ENCODE peak calls at places on chromosome 17, in seven cellular contexts. V, J, M, E, W, U and H are unnamed samples.

GRCh38 chr17:81869221-81870154 is 1.6 kb downstream of the ARHGDIA start:
- DNase-seq in U (peak; percentile 68), J (peak; percentile 52), W (peak; percentile 33), M (no peak), V (no peak), E (peak; percentile 27), H (no peak)

GRCh38 chr17:9419932-9420453 is 155.6 kb downstream of the STX8 start:
- DNase-seq in E (no peak), W (no peak), J (no peak), V (no peak), U (no peak), M (no peak), H (no peak)

GRCh38 chr17:39668141-39668924 is at the start of gene PNMT:
- DNase-seq in V (peak; percentile 60), U (peak; percentile 92), W (peak; percentile 42), M (peak; percentile 79), J (peak; percentile 87), E (peak; percentile 42), H (no peak)

GRCh38 chr17:4155980-4156620 is 13.1 kb downstream of the CYB5D2 start:
- DNase-seq in J (no peak), V (no peak), E (no peak), W (no peak), M (no peak), U (no peak), H (no peak)

GRCh38 chr17:44847581-44847980 is at the start of gene HIGD1B:
- DNase-seq in M (peak; percentile 50), J (peak; percentile 70), V (no peak), E (no peak), U (no peak), W (no peak), H (no peak)

GRCh38 chr17:50675627-50676026 is 32.1 kb downstream of the ANKRD40 start:
- DNase-seq in V (no peak), J (no peak), E (no peak), U (no peak), M (no peak), W (no peak), H (no peak)

GRCh38 chr17:71726320-71726719 is 394.5 kb upstream of the SOX9 start:
- DNase-seq in V (no peak), M (no peak), W (no peak), E (no peak), U (no peak), J (no peak), H (no peak)

GRCh38 chr17:42463976-42464400 is 5.3 kb downstream of the ATP6V0A1 start:
- DNase-seq in J (no peak), M (no peak), E (no peak), W (no peak), V (no peak), U (no peak), H (no peak)

GRCh38 chr17:44878627-44879221 is 20.5 kb downstream of the EFTUD2 start:
- DNase-seq in E (peak; percentile 38), W (peak; percentile 59), J (no peak), V (no peak), U (peak; percentile 52), M (no peak), H (no peak)

GRCh38 chr17:49739662-49740271 is 24.2 kb downstream of the FAM117A start:
- DNase-seq in U (no peak), W (no peak), V (peak; percentile 77), E (peak; percentile 31), J (peak; percentile 89), M (peak; percentile 84), H (no peak)

GRCh38 chr17:14792751-14793150 is 472.4 kb downstream of the PMP22 start:
- DNase-seq in E (peak; percentile 67), W (peak; percentile 65), V (peak; percentile 66), U (no peak), M (no peak), J (no peak), H (peak; percentile 62)

GRCh38 chr17:44865231-44865660 is 17.6 kb downstream of the HIGD1B start:
- DNase-seq in V (peak; percentile 32), W (peak; percentile 84), M (peak; percentile 50), J (peak; percentile 64), U (peak; percentile 87), E (peak; percentile 73), H (peak; percentile 46)

GRCh38 chr17:1590031-1590746 is 27.6 kb upstream of the PITPNA start:
- DNase-seq in V (no peak), W (peak; percentile 90), M (peak; percentile 74), E (peak; percentile 84), J (peak; percentile 86), U (no peak), H (no peak)

GRCh38 chr17:70205386-70205785 is 36.1 kb downstream of the KCNJ2 start:
- DNase-seq in E (no peak), M (no peak), U (no peak), J (no peak), V (no peak), W (no peak), H (no peak)

GRCh38 chr17:59840908-59841666 is 51.7 kb downstream of the TUBD1 start:
- DNase-seq in J (no peak), E (peak; percentile 51), U (no peak), V (no peak), M (no peak), W (peak; percentile 68), H (no peak)

GRCh38 chr17:4854181-4854681 is 21.1 kb downstream of the MINK1 start:
- DNase-seq in U (no peak), E (peak; percentile 19), J (no peak), W (peak; percentile 24), M (no peak), V (peak; percentile 85), H (no peak)

GRCh38 chr17:2909164-2909852 is 113.1 kb downstream of the RAP1GAP2 start:
- DNase-seq in W (no peak), V (no peak), M (no peak), E (no peak), U (no peak), J (no peak), H (no peak)

DNA sequence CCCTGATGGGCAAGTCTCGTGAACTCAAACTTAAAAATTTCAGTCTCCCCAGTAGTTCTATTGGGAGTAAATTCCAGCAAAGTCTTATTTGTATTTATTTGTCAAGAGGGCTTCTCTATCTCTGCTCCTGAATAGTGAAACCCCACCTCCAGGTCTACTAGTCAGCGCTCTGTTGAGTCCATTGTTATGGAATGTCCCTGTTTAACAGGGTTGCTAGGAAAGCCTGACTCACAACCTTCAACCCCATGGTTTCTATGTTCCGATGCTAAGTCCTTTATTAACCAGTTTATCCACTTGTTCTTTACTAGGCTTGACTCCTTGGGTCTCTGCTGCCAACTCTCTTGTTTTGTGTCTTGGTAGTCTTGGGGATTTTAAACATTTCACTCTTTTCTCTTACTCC is 250.7 kb upstream of the MYOCD start:
- DNase-seq in J (no peak), U (no peak), E (peak; percentile 85), M (no peak), W (peak; percentile 10), V (no peak), H (no peak)
- H3K4me3 ChIP-seq in J (no peak overlapping the region), U (no peak overlapping the region), E (no peak overlapping the region), M (no peak overlapping the region), W (no peak overlapping the region), V (no peak overlapping the region), H (no peak overlapping the region)

DNA sequence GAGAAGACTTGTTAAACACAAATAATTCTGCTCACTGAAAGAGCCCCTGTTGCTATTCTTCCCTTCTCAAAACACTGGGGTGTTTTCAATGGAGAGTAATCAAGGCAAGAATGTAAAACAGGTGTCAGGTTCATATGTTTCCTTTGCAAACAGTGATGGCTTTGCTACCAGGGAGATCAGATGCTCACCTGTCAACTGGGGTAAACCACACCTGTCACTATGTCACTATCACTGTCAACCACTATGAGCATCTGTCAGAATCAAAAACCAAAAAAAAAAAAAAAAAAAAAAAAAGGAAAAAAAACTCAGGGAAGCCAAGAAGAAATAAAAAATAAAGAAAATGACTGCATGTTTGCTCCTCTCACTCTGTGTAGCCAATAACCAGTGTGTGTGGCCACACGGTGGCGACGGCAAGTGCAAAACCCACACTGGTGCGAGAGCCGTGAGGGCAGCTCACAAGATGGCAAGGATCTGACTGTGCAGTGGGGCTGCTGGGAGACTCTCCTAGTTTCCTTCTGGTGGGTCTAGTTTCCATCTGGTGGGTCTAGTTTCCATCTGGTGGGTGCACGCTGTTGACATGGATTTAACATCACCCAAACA is 22.7 kb downstream of the USP22 start:
- DNase-seq in J (no peak), M (peak; percentile 44), V (no peak), U (peak; percentile 29), W (no peak), E (peak; percentile 49), H (no peak)
- TF ChIP-seq CTCF in J (peak; percentile 44), M (peak; percentile 50), V (no peak), U (peak; percentile 32), W (peak; percentile 41), E (peak; percentile 32), H (peak; percentile 48)

GRCh38 chr17:78707923-78708322 is 74.2 kb downstream of the CYTH1 start:
- DNase-seq in U (no peak), V (no peak), M (no peak), E (no peak), J (no peak), W (no peak), H (no peak)

GRCh38 chr17:78708510-78708973 is 73.5 kb downstream of the CYTH1 start:
- DNase-seq in W (peak; percentile 83), V (no peak), J (peak; percentile 78), E (peak; percentile 75), U (peak; percentile 85), M (peak; percentile 65), H (peak; percentile 61)

GRCh38 chr17:78710607-78711006 is 71.5 kb downstream of the CYTH1 start:
- DNase-seq in M (no peak), W (no peak), U (no peak), V (no peak), J (no peak), E (no peak), H (no peak)

GRCh38 chr17:78709119-78709681 is 72.9 kb downstream of the CYTH1 start:
- DNase-seq in W (no peak), U (no peak), E (no peak), J (no peak), M (no peak), V (no peak), H (no peak)

DNA sequence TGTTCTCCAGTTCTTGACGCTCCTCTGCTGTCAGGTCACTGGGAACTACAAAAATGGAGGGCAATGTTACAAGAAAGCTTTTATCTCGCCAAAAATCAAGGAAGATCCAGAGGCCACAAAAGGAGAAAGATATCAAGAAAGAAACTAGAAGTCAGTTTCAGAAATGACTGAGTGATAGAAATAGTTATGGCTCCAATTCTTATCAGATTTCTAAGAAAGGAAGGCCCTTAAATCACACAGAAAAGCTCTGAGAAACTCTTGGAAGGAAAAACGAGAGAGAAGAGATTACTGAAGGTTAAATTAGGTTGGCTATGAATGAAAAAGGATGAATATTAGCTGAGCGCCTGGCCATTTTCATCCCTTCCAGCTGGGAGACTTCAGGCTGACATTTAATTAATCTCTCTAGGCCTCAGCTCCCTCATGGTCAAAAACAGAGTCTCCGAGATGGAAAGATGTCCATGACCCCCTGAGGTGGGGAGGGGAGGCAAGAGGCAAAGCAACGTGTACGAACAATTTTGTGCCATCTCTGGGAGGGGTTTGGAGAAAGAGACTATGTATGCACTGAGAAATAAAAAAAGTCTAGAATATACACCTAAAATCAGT is 72.3 kb downstream of the CYTH1 start:
- DNase-seq in J (no peak), E (no peak), W (no peak), U (no peak), M (no peak), V (no peak), H (no peak)
- H3K4me3 ChIP-seq in J (no peak overlapping the region), E (no peak overlapping the region), W (no peak overlapping the region), U (no peak overlapping the region), M (no peak overlapping the region), V (no peak overlapping the region), H (no peak overlapping the region)

DNA sequence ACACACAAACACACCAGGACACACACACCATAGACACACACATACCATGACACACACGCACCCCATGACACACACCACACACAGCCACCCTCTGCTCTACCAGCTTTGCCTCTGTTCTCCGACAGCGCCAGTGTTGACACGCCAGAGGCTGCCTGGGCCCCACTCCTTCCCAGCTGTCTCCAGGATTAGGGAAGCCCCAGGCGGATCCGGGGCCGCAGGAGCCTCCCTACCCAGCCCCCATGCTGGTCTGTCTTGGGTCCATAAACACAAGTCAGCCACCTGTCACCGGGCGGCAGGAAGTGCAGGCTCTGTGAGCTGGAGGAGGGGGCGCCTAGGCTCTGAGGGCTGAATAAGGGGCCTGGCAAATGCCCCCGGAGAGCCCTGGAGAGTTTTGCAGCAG is 10.5 kb downstream of the TBC1D16 start:
- DNase-seq in V (no peak), M (no peak), U (peak; percentile 52), J (no peak), W (no peak), E (no peak), H (no peak)
- TF ChIP-seq CTCF in V (no peak), M (no peak), U (no peak), J (no peak), W (no peak), E (no peak), H (no peak)